ENCODE peak calls at places on chromosomes 2 and 18, in nine cellular contexts. One of them, this sample, is unnamed.

GRCh38 chr2:232349946-232350635 is 28.5 kb upstream of the ALPP start:
- DNase-seq in choroid plexus epithelial cell: no peak
- DNase-seq in nephron progenitor cell: no peak
- DNase-seq in astrocyte: no peak
- DNase-seq in fibroblast of lung: no peak
- DNase-seq in MM.1S: no peak
- DNase-seq in activated B cell treated with CpG ODN at 0.5 μM for 24 hours: no peak
- DNase-seq in ascending aorta: no peak
- DNase-seq in HFFc6: no peak
- DNase-seq in this sample: no peak

GRCh38 chr2:219469186-219469724 is 29.4 kb upstream of the GMPPA start:
- DNase-seq in choroid plexus epithelial cell: peak; percentile 36
- DNase-seq in nephron progenitor cell: no peak
- DNase-seq in astrocyte: peak; percentile 72
- DNase-seq in fibroblast of lung: peak; percentile 40
- DNase-seq in MM.1S: no peak
- DNase-seq in activated B cell treated with CpG ODN at 0.5 μM for 24 hours: no peak
- DNase-seq in ascending aorta: no peak
- DNase-seq in HFFc6: peak; percentile 74
- DNase-seq in this sample: peak; percentile 49

GRCh38 chr18:78699516-78699915 is 280.1 kb upstream of the SALL3 start:
- DNase-seq in choroid plexus epithelial cell: no peak
- DNase-seq in nephron progenitor cell: no peak
- DNase-seq in astrocyte: no peak
- DNase-seq in fibroblast of lung: no peak
- DNase-seq in MM.1S: no peak
- DNase-seq in activated B cell treated with CpG ODN at 0.5 μM for 24 hours: no peak
- DNase-seq in ascending aorta: no peak
- DNase-seq in HFFc6: no peak
- DNase-seq in this sample: no peak

GRCh38 chr2:241911551-241911950 is 42.0 kb downstream of the RTP5 start:
- DNase-seq in choroid plexus epithelial cell: no peak
- DNase-seq in nephron progenitor cell: no peak
- DNase-seq in astrocyte: no peak
- DNase-seq in fibroblast of lung: no peak
- DNase-seq in MM.1S: no peak
- DNase-seq in activated B cell treated with CpG ODN at 0.5 μM for 24 hours: no peak
- DNase-seq in ascending aorta: peak; percentile 39
- DNase-seq in HFFc6: no peak
- DNase-seq in this sample: no peak

GRCh38 chr18:63339920-63340484 is 20.4 kb upstream of the BCL2 start:
- DNase-seq in choroid plexus epithelial cell: peak; percentile 63
- DNase-seq in nephron progenitor cell: peak; percentile 57
- DNase-seq in astrocyte: no peak
- DNase-seq in fibroblast of lung: peak; percentile 58
- DNase-seq in MM.1S: peak; percentile 35
- DNase-seq in activated B cell treated with CpG ODN at 0.5 μM for 24 hours: no peak
- DNase-seq in ascending aorta: no peak
- DNase-seq in HFFc6: peak; percentile 18
- DNase-seq in this sample: peak; percentile 56

GRCh38 chr18:24656044-24656443 is 195.6 kb downstream of the HRH4 start:
- DNase-seq in choroid plexus epithelial cell: no peak
- DNase-seq in nephron progenitor cell: no peak
- DNase-seq in astrocyte: no peak
- DNase-seq in fibroblast of lung: no peak
- DNase-seq in MM.1S: no peak
- DNase-seq in activated B cell treated with CpG ODN at 0.5 μM for 24 hours: no peak
- DNase-seq in ascending aorta: no peak
- DNase-seq in HFFc6: no peak
- DNase-seq in this sample: no peak

GRCh38 chr2:216391401-216391800 is 19.1 kb upstream of the MARCHF4 start:
- DNase-seq in choroid plexus epithelial cell: no peak
- DNase-seq in nephron progenitor cell: no peak
- DNase-seq in astrocyte: no peak
- DNase-seq in fibroblast of lung: no peak
- DNase-seq in MM.1S: no peak
- DNase-seq in activated B cell treated with CpG ODN at 0.5 μM for 24 hours: no peak
- DNase-seq in ascending aorta: no peak
- DNase-seq in HFFc6: peak; percentile 30
- DNase-seq in this sample: peak; percentile 12

GRCh38 chr2:168136392-168136977 is 110.9 kb downstream of the STK39 start:
- DNase-seq in choroid plexus epithelial cell: peak; percentile 74
- DNase-seq in nephron progenitor cell: no peak
- DNase-seq in astrocyte: peak; percentile 36
- DNase-seq in fibroblast of lung: peak; percentile 65
- DNase-seq in MM.1S: peak; percentile 46
- DNase-seq in activated B cell treated with CpG ODN at 0.5 μM for 24 hours: no peak
- DNase-seq in ascending aorta: no peak
- DNase-seq in HFFc6: peak; percentile 42
- DNase-seq in this sample: peak; percentile 67

GRCh38 chr2:70399046-70399445 is 97.2 kb upstream of the FAM136A start:
- DNase-seq in choroid plexus epithelial cell: no peak
- DNase-seq in nephron progenitor cell: no peak
- DNase-seq in astrocyte: no peak
- DNase-seq in fibroblast of lung: no peak
- DNase-seq in MM.1S: peak; percentile 54
- DNase-seq in activated B cell treated with CpG ODN at 0.5 μM for 24 hours: no peak
- DNase-seq in ascending aorta: no peak
- DNase-seq in HFFc6: no peak
- DNase-seq in this sample: no peak

GRCh38 chr2:69798466-69798908 is 31.0 kb upstream of the GMCL1 start:
- DNase-seq in choroid plexus epithelial cell: peak; percentile 61
- DNase-seq in nephron progenitor cell: peak; percentile 24
- DNase-seq in astrocyte: peak; percentile 69
- DNase-seq in fibroblast of lung: peak; percentile 8
- DNase-seq in MM.1S: peak; percentile 29
- DNase-seq in activated B cell treated with CpG ODN at 0.5 μM for 24 hours: no peak
- DNase-seq in ascending aorta: no peak
- DNase-seq in HFFc6: peak; percentile 41
- DNase-seq in this sample: peak; percentile 69

GRCh38 chr2:207933396-207934045 is 91.8 kb downstream of the PLEKHM3 start:
- DNase-seq in choroid plexus epithelial cell: no peak
- DNase-seq in nephron progenitor cell: no peak
- DNase-seq in astrocyte: no peak
- DNase-seq in fibroblast of lung: no peak
- DNase-seq in MM.1S: no peak
- DNase-seq in activated B cell treated with CpG ODN at 0.5 μM for 24 hours: no peak
- DNase-seq in ascending aorta: no peak
- DNase-seq in HFFc6: no peak
- DNase-seq in this sample: no peak

GRCh38 chr2:20615046-20615465 is 35.8 kb downstream of the HS1BP3 start:
- DNase-seq in choroid plexus epithelial cell: no peak
- DNase-seq in nephron progenitor cell: no peak
- DNase-seq in astrocyte: no peak
- DNase-seq in fibroblast of lung: no peak
- DNase-seq in MM.1S: no peak
- DNase-seq in activated B cell treated with CpG ODN at 0.5 μM for 24 hours: no peak
- DNase-seq in ascending aorta: peak; percentile 48
- DNase-seq in HFFc6: no peak
- DNase-seq in this sample: no peak
- TF ChIP-seq CTCF in choroid plexus epithelial cell: peak; percentile 13
- TF ChIP-seq CTCF in nephron progenitor cell: no peak
- TF ChIP-seq CTCF in astrocyte: no peak
- TF ChIP-seq CTCF in fibroblast of lung: no peak
- TF ChIP-seq CTCF in MM.1S: no peak
- TF ChIP-seq CTCF in activated B cell treated with CpG ODN at 0.5 μM for 24 hours: no peak
- TF ChIP-seq CTCF in ascending aorta: no peak
- TF ChIP-seq CTCF in HFFc6: no peak
- TF ChIP-seq CTCF in this sample: no peak

GRCh38 chr2:9139491-9140443 is 66.8 kb upstream of the ASAP2 start:
- DNase-seq in choroid plexus epithelial cell: peak; percentile 72
- DNase-seq in nephron progenitor cell: peak; percentile 91
- DNase-seq in astrocyte: no peak
- DNase-seq in fibroblast of lung: peak; percentile 59
- DNase-seq in MM.1S: peak; percentile 53
- DNase-seq in activated B cell treated with CpG ODN at 0.5 μM for 24 hours: no peak
- DNase-seq in ascending aorta: peak; percentile 85
- DNase-seq in HFFc6: peak; percentile 43
- DNase-seq in this sample: peak; percentile 73

GRCh38 chr2:9140570-9141378 is 65.8 kb upstream of the ASAP2 start:
- DNase-seq in choroid plexus epithelial cell: peak; percentile 26
- DNase-seq in nephron progenitor cell: peak; percentile 20
- DNase-seq in astrocyte: peak; percentile 38
- DNase-seq in fibroblast of lung: no peak
- DNase-seq in MM.1S: no peak
- DNase-seq in activated B cell treated with CpG ODN at 0.5 μM for 24 hours: no peak
- DNase-seq in ascending aorta: no peak
- DNase-seq in HFFc6: peak; percentile 33
- DNase-seq in this sample: no peak

GRCh38 chr2:9136997-9137819 is 69.4 kb upstream of the ASAP2 start:
- DNase-seq in choroid plexus epithelial cell: no peak
- DNase-seq in nephron progenitor cell: no peak
- DNase-seq in astrocyte: no peak
- DNase-seq in fibroblast of lung: no peak
- DNase-seq in MM.1S: no peak
- DNase-seq in activated B cell treated with CpG ODN at 0.5 μM for 24 hours: no peak
- DNase-seq in ascending aorta: no peak
- DNase-seq in HFFc6: no peak
- DNase-seq in this sample: no peak

GRCh38 chr2:9135804-9136558 is 70.6 kb upstream of the ASAP2 start:
- DNase-seq in choroid plexus epithelial cell: peak; percentile 68
- DNase-seq in nephron progenitor cell: no peak
- DNase-seq in astrocyte: peak; percentile 57
- DNase-seq in fibroblast of lung: peak; percentile 64
- DNase-seq in MM.1S: no peak
- DNase-seq in activated B cell treated with CpG ODN at 0.5 μM for 24 hours: no peak
- DNase-seq in ascending aorta: no peak
- DNase-seq in HFFc6: peak; percentile 34
- DNase-seq in this sample: peak; percentile 67

GRCh38 chr2:9138507-9139085 is 68.0 kb upstream of the ASAP2 start:
- DNase-seq in choroid plexus epithelial cell: no peak
- DNase-seq in nephron progenitor cell: peak; percentile 63
- DNase-seq in astrocyte: no peak
- DNase-seq in fibroblast of lung: no peak
- DNase-seq in MM.1S: no peak
- DNase-seq in activated B cell treated with CpG ODN at 0.5 μM for 24 hours: no peak
- DNase-seq in ascending aorta: no peak
- DNase-seq in HFFc6: no peak
- DNase-seq in this sample: no peak
- TF ChIP-seq CTCF in choroid plexus epithelial cell: no peak
- TF ChIP-seq CTCF in nephron progenitor cell: peak; percentile 52
- TF ChIP-seq CTCF in astrocyte: no peak
- TF ChIP-seq CTCF in fibroblast of lung: no peak
- TF ChIP-seq CTCF in MM.1S: peak; percentile 14
- TF ChIP-seq CTCF in activated B cell treated with CpG ODN at 0.5 μM for 24 hours: no peak
- TF ChIP-seq CTCF in ascending aorta: no peak
- TF ChIP-seq CTCF in HFFc6: no peak
- TF ChIP-seq CTCF in this sample: peak; percentile 44

GRCh38 chr18:48337053-48337452 is 72.1 kb downstream of the ZBTB7C start:
- DNase-seq in choroid plexus epithelial cell: no peak
- DNase-seq in nephron progenitor cell: no peak
- DNase-seq in astrocyte: no peak
- DNase-seq in fibroblast of lung: no peak
- DNase-seq in MM.1S: no peak
- DNase-seq in activated B cell treated with CpG ODN at 0.5 μM for 24 hours: no peak
- DNase-seq in ascending aorta: no peak
- DNase-seq in HFFc6: no peak
- DNase-seq in this sample: no peak

GRCh38 chr18:48336332-48336731 is 72.9 kb downstream of the ZBTB7C start:
- DNase-seq in choroid plexus epithelial cell: peak; percentile 41
- DNase-seq in nephron progenitor cell: no peak
- DNase-seq in astrocyte: no peak
- DNase-seq in fibroblast of lung: no peak
- DNase-seq in MM.1S: no peak
- DNase-seq in activated B cell treated with CpG ODN at 0.5 μM for 24 hours: no peak
- DNase-seq in ascending aorta: no peak
- DNase-seq in HFFc6: peak; percentile 10
- DNase-seq in this sample: peak; percentile 20

GRCh38 chr18:48335829-48336228 is 73.4 kb downstream of the ZBTB7C start:
- DNase-seq in choroid plexus epithelial cell: no peak
- DNase-seq in nephron progenitor cell: no peak
- DNase-seq in astrocyte: no peak
- DNase-seq in fibroblast of lung: no peak
- DNase-seq in MM.1S: no peak
- DNase-seq in activated B cell treated with CpG ODN at 0.5 μM for 24 hours: no peak
- DNase-seq in ascending aorta: no peak
- DNase-seq in HFFc6: no peak
- DNase-seq in this sample: no peak

GRCh38 chr18:48333563-48333962 is 75.6 kb downstream of the ZBTB7C start:
- DNase-seq in choroid plexus epithelial cell: no peak
- DNase-seq in nephron progenitor cell: no peak
- DNase-seq in astrocyte: no peak
- DNase-seq in fibroblast of lung: no peak
- DNase-seq in MM.1S: no peak
- DNase-seq in activated B cell treated with CpG ODN at 0.5 μM for 24 hours: no peak
- DNase-seq in ascending aorta: no peak
- DNase-seq in HFFc6: no peak
- DNase-seq in this sample: no peak

DNA sequence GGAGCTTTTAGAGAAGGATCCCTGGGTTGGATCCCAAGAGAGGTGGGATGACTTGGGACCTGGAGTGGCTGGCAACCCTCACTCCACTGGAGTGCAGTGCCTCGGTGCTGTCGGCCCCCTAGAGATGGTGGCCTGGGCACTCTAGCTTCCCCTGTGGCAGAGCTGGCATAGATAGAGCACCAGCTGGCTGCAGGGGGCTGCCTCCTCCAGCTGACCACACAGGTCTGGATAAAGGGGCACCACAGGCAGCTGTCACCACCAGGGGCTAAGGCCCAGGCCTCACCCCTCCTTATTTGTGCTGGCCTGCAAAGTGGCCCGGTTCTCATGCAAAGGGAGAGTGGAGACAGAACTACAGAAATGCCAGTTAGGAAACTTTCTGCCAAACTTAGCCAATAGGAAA is 74.3 kb downstream of the ZBTB7C start:
- DNase-seq in choroid plexus epithelial cell: no peak
- DNase-seq in nephron progenitor cell: no peak
- DNase-seq in astrocyte: no peak
- DNase-seq in fibroblast of lung: no peak
- DNase-seq in MM.1S: no peak
- DNase-seq in activated B cell treated with CpG ODN at 0.5 μM for 24 hours: no peak
- DNase-seq in ascending aorta: no peak
- DNase-seq in HFFc6: no peak
- DNase-seq in this sample: no peak
- TF ChIP-seq CTCF in choroid plexus epithelial cell: no peak
- TF ChIP-seq CTCF in nephron progenitor cell: no peak
- TF ChIP-seq CTCF in astrocyte: no peak
- TF ChIP-seq CTCF in fibroblast of lung: no peak
- TF ChIP-seq CTCF in MM.1S: no peak
- TF ChIP-seq CTCF in activated B cell treated with CpG ODN at 0.5 μM for 24 hours: no peak
- TF ChIP-seq CTCF in ascending aorta: no peak
- TF ChIP-seq CTCF in HFFc6: no peak
- TF ChIP-seq CTCF in this sample: no peak

DNA sequence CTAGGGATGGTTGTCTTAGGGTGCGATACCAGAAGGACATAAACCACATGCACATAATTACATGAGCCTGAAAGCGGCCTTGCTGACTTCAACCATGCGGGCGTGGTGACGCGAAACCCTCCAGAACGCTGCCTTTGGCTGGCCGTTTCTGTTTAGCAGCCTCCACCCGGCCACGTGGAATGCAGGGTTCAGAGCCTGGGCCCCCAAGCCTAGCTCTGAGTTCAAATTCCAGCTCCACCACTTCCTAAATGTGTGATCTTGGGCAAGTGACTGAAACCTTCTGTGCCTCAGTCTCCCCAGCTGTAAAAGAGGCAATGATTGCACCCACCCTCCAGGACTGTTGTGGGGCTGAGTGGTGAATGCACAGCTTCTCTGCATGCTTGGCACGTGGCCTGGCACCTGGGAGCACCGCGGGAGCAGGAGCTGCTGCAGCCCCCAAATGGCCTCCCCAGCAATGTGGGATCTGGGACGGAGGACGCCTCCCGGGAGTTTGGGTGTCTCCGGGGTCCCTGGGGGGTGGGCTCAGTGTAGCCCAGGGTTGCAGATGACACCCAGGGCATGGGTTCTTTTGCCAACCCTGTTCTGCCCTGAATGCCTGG is 1.5 kb downstream of the KLHL30 start:
- DNase-seq in choroid plexus epithelial cell: no peak
- DNase-seq in nephron progenitor cell: no peak
- DNase-seq in astrocyte: no peak
- DNase-seq in fibroblast of lung: no peak
- DNase-seq in MM.1S: no peak
- DNase-seq in activated B cell treated with CpG ODN at 0.5 μM for 24 hours: no peak
- DNase-seq in ascending aorta: no peak
- DNase-seq in HFFc6: no peak
- DNase-seq in this sample: no peak
- TF ChIP-seq CTCF in choroid plexus epithelial cell: no peak
- TF ChIP-seq CTCF in nephron progenitor cell: no peak
- TF ChIP-seq CTCF in astrocyte: no peak
- TF ChIP-seq CTCF in fibroblast of lung: no peak
- TF ChIP-seq CTCF in MM.1S: no peak
- TF ChIP-seq CTCF in activated B cell treated with CpG ODN at 0.5 μM for 24 hours: no peak
- TF ChIP-seq CTCF in ascending aorta: no peak
- TF ChIP-seq CTCF in HFFc6: peak; percentile 8
- TF ChIP-seq CTCF in this sample: no peak